ENCODE peak calls at places on chromosome 6, in seven cellular contexts. One of them, this sample, is unnamed.

GRCh38 chr6:105320766-105321165 is 82.1 kb downstream of the PREP start:
- DNase-seq in astrocyte of the spinal cord: no peak
- DNase-seq in nephron progenitor cell: no peak
- DNase-seq in AG09319: no peak
- DNase-seq in neural crest cell: no peak
- DNase-seq in GM13976: no peak
- DNase-seq in AG04450: no peak
- DNase-seq in this sample: no peak

GRCh38 chr6:130111031-130111430 is 92.7 kb downstream of the L3MBTL3 start:
- DNase-seq in astrocyte of the spinal cord: no peak
- DNase-seq in nephron progenitor cell: no peak
- DNase-seq in AG09319: no peak
- DNase-seq in neural crest cell: no peak
- DNase-seq in GM13976: no peak
- DNase-seq in AG04450: no peak
- DNase-seq in this sample: no peak

GRCh38 chr6:56671651-56672461 is 29.2 kb upstream of the DST start:
- DNase-seq in astrocyte of the spinal cord: peak
- DNase-seq in nephron progenitor cell: no peak
- DNase-seq in AG09319: no peak
- DNase-seq in neural crest cell: no peak
- DNase-seq in GM13976: no peak
- DNase-seq in AG04450: no peak
- DNase-seq in this sample: no peak

GRCh38 chr6:7879579-7879978 is 31.0 kb downstream of the TXNDC5 start:
- DNase-seq in astrocyte of the spinal cord: no peak
- DNase-seq in nephron progenitor cell: no peak
- DNase-seq in AG09319: no peak
- DNase-seq in neural crest cell: no peak
- DNase-seq in GM13976: no peak
- DNase-seq in AG04450: no peak
- DNase-seq in this sample: no peak

GRCh38 chr6:64984947-64985346 is 722.1 kb downstream of the EYS start:
- DNase-seq in astrocyte of the spinal cord: no peak
- DNase-seq in nephron progenitor cell: no peak
- DNase-seq in AG09319: no peak
- DNase-seq in neural crest cell: no peak
- DNase-seq in GM13976: no peak
- DNase-seq in AG04450: no peak
- DNase-seq in this sample: no peak

GRCh38 chr6:118186676-118187567 is 279.9 kb downstream of the SLC35F1 start:
- DNase-seq in astrocyte of the spinal cord: no peak
- DNase-seq in nephron progenitor cell: no peak
- DNase-seq in AG09319: no peak
- DNase-seq in neural crest cell: no peak
- DNase-seq in GM13976: peak
- DNase-seq in AG04450: no peak
- DNase-seq in this sample: peak

GRCh38 chr6:44002591-44003344 is 124.5 kb downstream of the MRPL14 start:
- DNase-seq in astrocyte of the spinal cord: peak
- DNase-seq in nephron progenitor cell: peak
- DNase-seq in AG09319: no peak
- DNase-seq in neural crest cell: peak
- DNase-seq in GM13976: peak
- DNase-seq in AG04450: no peak
- DNase-seq in this sample: peak

GRCh38 chr6:167998206-167998605 is 735 bp downstream of the KIF25 start:
- DNase-seq in astrocyte of the spinal cord: no peak
- DNase-seq in nephron progenitor cell: no peak
- DNase-seq in AG09319: no peak
- DNase-seq in neural crest cell: no peak
- DNase-seq in GM13976: no peak
- DNase-seq in AG04450: no peak
- DNase-seq in this sample: no peak

GRCh38 chr6:112659912-112660311 is 312.8 kb downstream of the RFPL4B start:
- DNase-seq in astrocyte of the spinal cord: no peak
- DNase-seq in nephron progenitor cell: no peak
- DNase-seq in AG09319: no peak
- DNase-seq in neural crest cell: no peak
- DNase-seq in GM13976: no peak
- DNase-seq in AG04450: no peak
- DNase-seq in this sample: no peak

GRCh38 chr6:37134622-37135191 is 35.2 kb upstream of the PIM1 start:
- DNase-seq in astrocyte of the spinal cord: peak
- DNase-seq in nephron progenitor cell: no peak
- DNase-seq in AG09319: peak
- DNase-seq in neural crest cell: no peak
- DNase-seq in GM13976: no peak
- DNase-seq in AG04450: peak
- DNase-seq in this sample: no peak

GRCh38 chr6:85460154-85460950 is 10.5 kb downstream of the NT5E start:
- DNase-seq in astrocyte of the spinal cord: peak
- DNase-seq in nephron progenitor cell: no peak
- DNase-seq in AG09319: no peak
- DNase-seq in neural crest cell: no peak
- DNase-seq in GM13976: no peak
- DNase-seq in AG04450: no peak
- DNase-seq in this sample: no peak

GRCh38 chr6:15396808-15397207 is 150.9 kb downstream of the JARID2 start:
- DNase-seq in astrocyte of the spinal cord: no peak
- DNase-seq in nephron progenitor cell: no peak
- DNase-seq in AG09319: no peak
- DNase-seq in neural crest cell: no peak
- DNase-seq in GM13976: no peak
- DNase-seq in AG04450: no peak
- DNase-seq in this sample: no peak

GRCh38 chr6:96542702-96543101 is 20.2 kb upstream of the FHL5 start:
- DNase-seq in astrocyte of the spinal cord: no peak
- DNase-seq in nephron progenitor cell: no peak
- DNase-seq in AG09319: no peak
- DNase-seq in neural crest cell: no peak
- DNase-seq in GM13976: no peak
- DNase-seq in AG04450: no peak
- DNase-seq in this sample: no peak

GRCh38 chr6:87333591-87334181 is 4.6 kb upstream of the GJB7 start:
- DNase-seq in astrocyte of the spinal cord: no peak
- DNase-seq in nephron progenitor cell: no peak
- DNase-seq in AG09319: no peak
- DNase-seq in neural crest cell: no peak
- DNase-seq in GM13976: no peak
- DNase-seq in AG04450: no peak
- DNase-seq in this sample: no peak

GRCh38 chr6:151651639-151652038 is 155.8 kb upstream of the ESR1 start:
- DNase-seq in astrocyte of the spinal cord: no peak
- DNase-seq in nephron progenitor cell: no peak
- DNase-seq in AG09319: no peak
- DNase-seq in neural crest cell: no peak
- DNase-seq in GM13976: no peak
- DNase-seq in AG04450: no peak
- DNase-seq in this sample: no peak

GRCh38 chr6:138622967-138623366 is 123.7 kb upstream of the NHSL1 start:
- DNase-seq in astrocyte of the spinal cord: no peak
- DNase-seq in nephron progenitor cell: no peak
- DNase-seq in AG09319: no peak
- DNase-seq in neural crest cell: no peak
- DNase-seq in GM13976: no peak
- DNase-seq in AG04450: no peak
- DNase-seq in this sample: no peak

GRCh38 chr6:126312013-126312665 is 27.8 kb upstream of the CENPW start:
- DNase-seq in astrocyte of the spinal cord: no peak
- DNase-seq in nephron progenitor cell: no peak
- DNase-seq in AG09319: no peak
- DNase-seq in neural crest cell: no peak
- DNase-seq in GM13976: peak
- DNase-seq in AG04450: no peak
- DNase-seq in this sample: peak
- TF ChIP-seq CTCF in astrocyte of the spinal cord: peak
- TF ChIP-seq CTCF in nephron progenitor cell: peak
- TF ChIP-seq CTCF in AG09319: peak
- TF ChIP-seq CTCF in neural crest cell: peak
- TF ChIP-seq CTCF in GM13976: no peak
- TF ChIP-seq CTCF in AG04450: peak
- TF ChIP-seq CTCF in this sample: no peak

DNA sequence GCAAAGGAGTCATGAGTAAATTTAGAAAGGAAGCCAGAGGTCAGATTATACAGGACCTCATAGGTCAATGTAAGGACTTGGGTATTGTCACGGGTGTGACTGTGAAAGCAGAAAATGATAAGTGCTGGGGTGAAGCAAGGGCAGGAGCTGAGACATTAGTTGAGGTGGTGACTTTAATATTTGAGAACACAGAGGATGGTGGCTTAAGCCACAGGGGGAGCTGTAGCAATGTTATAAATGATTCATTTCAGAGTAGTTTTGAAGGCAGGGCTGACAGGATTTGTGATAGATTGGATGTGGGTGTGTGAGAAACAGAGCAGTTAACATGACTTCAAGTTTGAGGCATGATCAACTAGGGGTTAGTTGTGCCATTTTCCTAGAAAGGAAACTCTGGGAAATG is 659.9 kb downstream of the EPM2A start:
- DNase-seq in astrocyte of the spinal cord: no peak
- DNase-seq in nephron progenitor cell: no peak
- DNase-seq in AG09319: no peak
- DNase-seq in neural crest cell: no peak
- DNase-seq in GM13976: no peak
- DNase-seq in AG04450: no peak
- DNase-seq in this sample: no peak
- TF ChIP-seq CTCF in astrocyte of the spinal cord: no peak
- TF ChIP-seq CTCF in nephron progenitor cell: no peak
- TF ChIP-seq CTCF in AG09319: no peak
- TF ChIP-seq CTCF in neural crest cell: peak
- TF ChIP-seq CTCF in GM13976: no peak
- TF ChIP-seq CTCF in AG04450: no peak
- TF ChIP-seq CTCF in this sample: no peak

GRCh38 chr6:26216886-26217713 is 129.9 kb downstream of the HFE start:
- DNase-seq in astrocyte of the spinal cord: peak
- DNase-seq in nephron progenitor cell: peak
- DNase-seq in AG09319: no peak
- DNase-seq in neural crest cell: peak
- DNase-seq in GM13976: no peak
- DNase-seq in AG04450: no peak
- DNase-seq in this sample: no peak
- TF ChIP-seq CTCF in astrocyte of the spinal cord: peak
- TF ChIP-seq CTCF in nephron progenitor cell: peak
- TF ChIP-seq CTCF in AG09319: peak
- TF ChIP-seq CTCF in neural crest cell: peak
- TF ChIP-seq CTCF in GM13976: no peak
- TF ChIP-seq CTCF in AG04450: peak
- TF ChIP-seq CTCF in this sample: no peak

GRCh38 chr6:28212510-28213212 is 12.4 kb upstream of the ZSCAN9 start:
- DNase-seq in astrocyte of the spinal cord: peak
- DNase-seq in nephron progenitor cell: peak
- DNase-seq in AG09319: peak
- DNase-seq in neural crest cell: peak
- DNase-seq in GM13976: peak
- DNase-seq in AG04450: peak
- DNase-seq in this sample: peak
- TF ChIP-seq CTCF in astrocyte of the spinal cord: no peak
- TF ChIP-seq CTCF in nephron progenitor cell: no peak
- TF ChIP-seq CTCF in AG09319: no peak
- TF ChIP-seq CTCF in neural crest cell: no peak
- TF ChIP-seq CTCF in GM13976: no peak
- TF ChIP-seq CTCF in AG04450: no peak
- TF ChIP-seq CTCF in this sample: peak

GRCh38 chr6:161922631-161923119 is 648.8 kb upstream of the AGPAT4 start:
- DNase-seq in astrocyte of the spinal cord: peak
- DNase-seq in nephron progenitor cell: peak
- DNase-seq in AG09319: peak
- DNase-seq in neural crest cell: peak
- DNase-seq in GM13976: no peak
- DNase-seq in AG04450: peak
- DNase-seq in this sample: no peak
- TF ChIP-seq CTCF in astrocyte of the spinal cord: peak
- TF ChIP-seq CTCF in nephron progenitor cell: peak
- TF ChIP-seq CTCF in AG09319: peak
- TF ChIP-seq CTCF in neural crest cell: peak
- TF ChIP-seq CTCF in GM13976: peak
- TF ChIP-seq CTCF in AG04450: no peak
- TF ChIP-seq CTCF in this sample: no peak